ENCODE peak calls at places on chromosomes 2 and 18, in seven cellular contexts. Q, T, J, D, X, M and B are unnamed samples.
A peak's percentile ranks its signal among the peaks of the same experiment; 100 is the strongest.

GRCh38 chr2:109052922-109053321 is 63.9 kb upstream of the EDAR start:
- DNase-seq in T (no peak), J (no peak), D (no peak), Q (no peak), M (no peak), X (no peak), B (no peak)

GRCh38 chr2:105497094-105497493 is 98.2 kb upstream of the FHL2 start:
- DNase-seq in J (no peak), X (no peak), T (no peak), Q (no peak), M (no peak), D (no peak), B (no peak)

GRCh38 chr2:68653034-68653433 is 9.7 kb downstream of the PROKR1 start:
- DNase-seq in Q (no peak), X (no peak), J (peak; percentile 22), M (no peak), T (no peak), D (no peak), B (no peak)

GRCh38 chr2:233982421-233983121 is 65.4 kb downstream of the TRPM8 start:
- DNase-seq in T (no peak), X (peak; percentile 91), D (no peak), Q (peak; percentile 47), J (peak; percentile 96), M (peak; percentile 82), B (no peak)

GRCh38 chr2:174012347-174013309 is 47.5 kb upstream of the SP3 start:
- DNase-seq in T (no peak), D (peak; percentile 83), Q (no peak), J (peak; percentile 65), M (no peak), X (no peak), B (no peak)

GRCh38 chr2:239193925-239194687 is 206.7 kb downstream of the HDAC4 start:
- DNase-seq in Q (no peak), J (no peak), M (no peak), X (no peak), T (no peak), D (peak; percentile 34), B (no peak)

GRCh38 chr2:208356846-208357574 is 49.6 kb upstream of the PTH2R start:
- DNase-seq in D (no peak), M (no peak), J (peak; percentile 18), T (no peak), X (no peak), Q (no peak), B (no peak)

GRCh38 chr18:11883153-11883552 is 25.0 kb downstream of the MPPE1 start:
- DNase-seq in M (no peak), T (no peak), D (no peak), Q (no peak), J (no peak), X (no peak), B (no peak)

GRCh38 chr2:197356136-197356535 is 45.6 kb upstream of the ANKRD44 start:
- DNase-seq in M (no peak), T (no peak), X (no peak), D (peak; percentile 43), J (peak; percentile 22), Q (no peak), B (no peak)

GRCh38 chr18:73691118-73691517 is 456.5 kb downstream of the FBXO15 start:
- DNase-seq in J (peak; percentile 83), M (no peak), D (no peak), X (peak; percentile 27), T (no peak), Q (peak; percentile 22), B (no peak)

GRCh38 chr2:240351088-240351741 is 84.2 kb upstream of the GPC1 start:
- DNase-seq in D (no peak), J (no peak), Q (no peak), X (no peak), T (no peak), M (no peak), B (no peak)

GRCh38 chr18:39845086-39845485 is 2109.9 kb upstream of the PIK3C3 start:
- DNase-seq in D (no peak), Q (no peak), X (no peak), M (no peak), J (no peak), T (no peak), B (peak; percentile 29)

GRCh38 chr2:217816396-217816869 is 186.4 kb downstream of the TNS1 start:
- DNase-seq in Q (no peak), J (peak; percentile 22), X (no peak), D (no peak), T (no peak), M (no peak), B (no peak)